ENCODE peak calls at places on chromosomes 16 and 17, in five cellular contexts. L is mesenchymal stem cell, G is H9, H is IMR-90, W is H1. I is an unnamed sample. For H3K9me3, the result is how much of the 10 kb centered on the place peaks cover.

GRCh38 chr16:54118846-54119245 is 167.7 kb downstream of the IRX3 start:
- DNase-seq in L (no peak), H (peak), G (no peak), W (no peak), I (no peak)

GRCh38 chr16:2529061-2529931 is 1.9 kb downstream of the CEMP1 start:
- DNase-seq in W (no peak), G (no peak), L (no peak), H (peak), I (no peak)

GRCh38 chr17:27452828-27453227 is 3.4 kb upstream of the KSR1 start:
- DNase-seq in G (no peak), L (no peak), W (no peak), H (no peak), I (no peak)

GRCh38 chr16:57533618-57534336 is 2.6 kb downstream of the CCDC102A start:
- DNase-seq in L (no peak), W (peak), G (peak), H (no peak), I (no peak)

GRCh38 chr17:6420173-6420641 is 14.7 kb downstream of the AIPL1 start:
- DNase-seq in H (peak), W (peak), L (no peak), G (peak), I (no peak)

GRCh38 chr17:42675348-42675983 is 1.3 kb downstream of the PLEKHH3 start:
- DNase-seq in H (no peak), W (peak), G (peak), L (no peak), I (no peak)

GRCh38 chr16:81927561-81928185 is 83.6 kb downstream of the SDR42E1 start:
- DNase-seq in H (no peak), G (no peak), L (no peak), W (peak), I (no peak)

GRCh38 chr16:74192281-74192680 is 104.3 kb upstream of the PSMD7 start:
- DNase-seq in H (no peak), G (no peak), W (no peak), L (no peak), I (no peak)

GRCh38 chr17:80666867-80667266 is 122.2 kb downstream of the RPTOR start:
- DNase-seq in L (no peak), W (no peak), H (no peak), G (no peak), I (no peak)

GRCh38 chr17:49229076-49229804 is 1.3 kb downstream of the PHOSPHO1 start:
- DNase-seq in G (no peak), H (no peak), W (no peak), L (no peak), I (no peak)

GRCh38 chr16:67025151-67025550 is 3.8 kb upstream of the CBFB start:
- DNase-seq in G (no peak), L (no peak), H (no peak), W (no peak), I (no peak)

GRCh38 chr17:45936610-45937009 is 42.3 kb downstream of the MAPT start:
- DNase-seq in W (no peak), H (no peak), L (no peak), G (no peak), I (no peak)

GRCh38 chr16:49158029-49158642 is 123.5 kb downstream of the CBLN1 start:
- DNase-seq in L (peak), G (peak), H (peak), W (peak), I (peak)

GRCh38 chr17:43671075-43671692 is 9.5 kb upstream of the MEOX1 start:
- DNase-seq in G (no peak), L (no peak), H (no peak), W (no peak), I (no peak)

GRCh38 chr17:8310601-8311123 is 621 bp downstream of the ARHGEF15 start:
- DNase-seq in L (no peak), H (no peak), W (no peak), G (no peak), I (no peak)

GRCh38 chr17:2018716-2019490 is 6.2 kb downstream of the RTN4RL1 start:
- DNase-seq in G (no peak), L (no peak), H (no peak), W (no peak), I (no peak)

GRCh38 chr17:68613739-68614298 is 12.7 kb upstream of the FAM20A start:
- DNase-seq in L (peak), W (peak), G (peak), H (no peak), I (peak)

GRCh38 chr16:82653550-82654511 is 27.1 kb downstream of the CDH13 start:
- DNase-seq in L (peak), W (no peak), G (no peak), H (peak), I (no peak)

GRCh38 chr17:73091410-73091769 is 1.1 kb downstream of the SLC39A11 start:
- DNase-seq in W (no peak), H (no peak), G (no peak), L (no peak), I (no peak)

GRCh38 chr17:68576811-68577551 is 24.2 kb downstream of the FAM20A start:
- DNase-seq in H (peak), W (no peak), L (peak), G (no peak), I (no peak)

GRCh38 chr17:70552230-70552981 is 383.1 kb downstream of the KCNJ2 start:
- DNase-seq in W (no peak), G (peak), L (peak), H (peak), I (peak)

GRCh38 chr16:31819948-31820347 is 53.7 kb upstream of the ZNF267 start:
- DNase-seq in W (no peak), H (no peak), L (no peak), G (no peak), I (no peak)
- H3K9me3 ChIP-seq in W (under half), H (under half), L (under half), G (half or more), I (under half)

DNA sequence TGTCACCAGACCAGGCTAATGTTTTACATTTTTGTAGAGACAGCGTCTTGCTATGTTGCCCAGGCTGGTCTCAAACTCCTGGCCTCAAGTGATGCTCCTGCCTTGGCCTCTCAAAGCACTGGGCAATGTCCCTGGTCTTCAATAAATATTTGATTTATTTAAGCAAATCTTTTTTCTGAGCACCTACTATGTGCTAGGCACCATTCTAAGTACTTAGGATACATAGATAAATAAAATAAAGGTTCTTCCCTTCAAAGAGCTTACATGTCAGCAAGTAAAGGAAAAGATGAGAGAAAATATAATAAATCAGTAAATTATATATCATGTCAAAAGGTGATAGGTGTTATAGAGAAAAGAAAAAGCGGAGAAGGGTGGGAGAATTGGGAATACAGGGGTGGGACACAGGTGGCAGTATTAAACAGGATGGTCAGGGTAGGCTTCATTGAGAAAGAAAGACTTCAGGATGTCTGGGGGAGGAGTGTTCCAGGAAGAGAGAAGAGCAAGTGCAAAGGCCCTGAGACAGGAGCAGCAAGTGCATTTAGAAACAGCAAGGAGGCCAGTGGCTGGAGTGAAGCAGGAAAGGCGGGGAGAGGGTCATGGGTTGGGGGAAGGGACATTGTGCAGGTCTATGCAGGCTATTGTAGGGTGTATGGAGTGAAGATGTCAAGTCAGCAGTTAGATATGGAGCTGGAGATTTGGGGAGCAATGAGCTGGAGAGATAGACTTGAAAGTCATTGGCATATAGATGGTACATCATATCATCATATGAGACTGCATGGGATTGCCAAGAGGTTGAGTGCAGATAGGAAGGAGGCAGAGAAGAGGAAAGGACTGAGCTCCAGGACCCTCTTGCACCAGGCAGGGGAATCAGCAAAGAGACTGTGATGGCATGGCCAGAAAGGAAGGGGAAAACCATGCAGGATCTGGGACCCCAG is 11.3 kb downstream of the ABCC3 start:
- DNase-seq in H (no peak), L (no peak), W (no peak), G (no peak), I (no peak)
- H2BK15ac ChIP-seq in H (no peak), L (no peak), W (no peak), G (no peak), I (no peak)

GRCh38 chr16:87531418-87531817 is 38.6 kb upstream of the ZCCHC14 start:
- DNase-seq in L (no peak), H (no peak), G (no peak), W (no peak), I (no peak)
- H3K9me3 ChIP-seq in L (under half), H (under half), G (under half), W (under half), I (under half)

GRCh38 chr17:79135628-79136405 is 61.2 kb downstream of the ENGASE start:
- DNase-seq in W (no peak), H (no peak), L (no peak), G (no peak), I (no peak)

GRCh38 chr17:79135011-79135410 is 60.4 kb downstream of the ENGASE start:
- DNase-seq in G (no peak), L (no peak), H (no peak), W (no peak), I (no peak)

GRCh38 chr17:79137015-79137770 is 62.6 kb downstream of the ENGASE start:
- DNase-seq in H (no peak), L (no peak), G (no peak), W (no peak), I (no peak)

GRCh38 chr17:79137791-79138190 is 63.2 kb downstream of the ENGASE start:
- DNase-seq in W (no peak), L (no peak), G (no peak), H (no peak), I (no peak)

GRCh38 chr17:79136596-79136995 is 62.0 kb downstream of the ENGASE start:
- DNase-seq in H (no peak), G (no peak), L (no peak), W (no peak), I (no peak)
- H2BK15ac ChIP-seq in H (no peak), G (no peak), L (no peak), W (no peak), I (peak)